ENCODE peak calls at places on chromosomes 5 and 9, in eight cellular contexts. H, C, Z, T, A, I, S and D are unnamed samples.

GRCh38 chr9:114995681-114996221 is 65.4 kb upstream of the TNFSF8 start:
- DNase-seq in C (no peak), I (no peak), H (no peak), S (no peak), Z (no peak), A (no peak), T (peak), D (no peak)

GRCh38 chr9:112753725-112754124 is 3.2 kb downstream of the SNX30 start:
- DNase-seq in Z (no peak), I (peak), A (no peak), T (no peak), H (no peak), C (peak), S (no peak), D (no peak)

GRCh38 chr9:118455259-118455658 is 751.1 kb downstream of the TLR4 start:
- DNase-seq in S (no peak), T (no peak), Z (no peak), H (no peak), C (no peak), I (no peak), A (no peak), D (no peak)

GRCh38 chr9:133945977-133946753 is 46.0 kb downstream of the VAV2 start:
- DNase-seq in S (no peak), A (no peak), H (no peak), T (no peak), I (no peak), C (no peak), Z (no peak), D (no peak)

GRCh38 chr9:89793124-89793495 is 188.3 kb downstream of the GADD45G start:
- DNase-seq in T (no peak), H (no peak), S (no peak), C (no peak), Z (no peak), I (no peak), A (no peak), D (no peak)

GRCh38 chr5:102826629-102827028 is 71.5 kb downstream of the PAM start:
- DNase-seq in I (no peak), T (no peak), H (no peak), C (no peak), A (no peak), Z (no peak), S (no peak), D (no peak)

GRCh38 chr9:106072421-106072820 is 378.1 kb downstream of the TMEM38B start:
- DNase-seq in H (no peak), Z (no peak), C (no peak), S (no peak), I (no peak), T (no peak), A (no peak), D (no peak)

GRCh38 chr5:159571501-159572244 is 241.4 kb upstream of the IL12B start:
- DNase-seq in Z (no peak), C (no peak), A (no peak), T (no peak), I (no peak), H (no peak), S (no peak), D (no peak)

GRCh38 chr5:124732891-124733670 is 13.4 kb downstream of the ZNF608 start:
- DNase-seq in Z (no peak), S (no peak), A (no peak), H (no peak), C (no peak), T (no peak), I (no peak), D (no peak)

GRCh38 chr5:13816126-13816525 is 128.4 kb downstream of the DNAH5 start:
- DNase-seq in H (no peak), S (no peak), T (no peak), A (no peak), Z (no peak), C (no peak), I (no peak), D (no peak)

GRCh38 chr5:53151713-53152458 is 42.3 kb upstream of the MOCS2 start:
- DNase-seq in C (peak), S (peak), Z (no peak), T (no peak), H (no peak), A (no peak), I (peak), D (no peak)

GRCh38 chr9:77015291-77016048 is 4.0 kb upstream of the FOXB2 start:
- DNase-seq in H (no peak), Z (no peak), C (no peak), T (no peak), S (no peak), A (no peak), I (no peak), D (no peak)

GRCh38 chr5:166980666-166981065 is 1310.8 kb upstream of the WWC1 start:
- DNase-seq in A (no peak), S (no peak), T (no peak), H (no peak), I (no peak), Z (no peak), C (no peak), D (no peak)

GRCh38 chr9:91945277-91946074 is 4.6 kb downstream of the ROR2 start:
- DNase-seq in C (no peak), T (no peak), Z (peak), I (peak), A (no peak), H (no peak), S (no peak), D (peak)

GRCh38 chr5:73823508-73823925 is 197.5 kb downstream of the ARHGEF28 start:
- DNase-seq in H (no peak), T (no peak), C (no peak), S (no peak), Z (no peak), I (peak), A (no peak), D (no peak)

GRCh38 chr5:143931389-143931984 is 119.5 kb downstream of the HMHB1 start:
- DNase-seq in C (no peak), T (peak), Z (no peak), S (no peak), I (no peak), A (peak), H (no peak), D (no peak)

GRCh38 chr5:55551904-55552303 is 17.1 kb upstream of the PLPP1 start:
- DNase-seq in I (no peak), H (no peak), T (no peak), A (no peak), Z (no peak), S (no peak), C (no peak), D (no peak)

GRCh38 chr5:179265529-179266290 is 79.6 kb downstream of the ADAMTS2 start:
- DNase-seq in Z (peak), I (peak), C (peak), A (no peak), T (no peak), H (no peak), S (peak), D (peak)